ENCODE peak calls at places on chromosomes 1 and 21, in ten cellular contexts. O is neural progenitor cell; C is uterus; H is fibroblast of lung; W is left lung; K is OCI-LY7; Q is A549; X is ovary; V is CD8-positive, alpha-beta T cell; N is right atrium auricular region. U is an unnamed sample. For H3K4me1, the result is how much of the 10 kb centered on the place peaks cover.

GRCh38 chr1:8736927-8737326 is 80.5 kb downstream of the RERE start:
- DNase-seq in O (no peak), C (no peak), H (peak), W (no peak), K (no peak), Q (no peak), X (no peak), V (no peak), N (no peak), U (no peak)

GRCh38 chr1:20080441-20081330 is 10.7 kb downstream of the PLA2G5 start:
- DNase-seq in O (no peak), C (no peak), H (no peak), W (no peak), K (peak), Q (no peak), X (no peak), V (no peak), N (no peak), U (no peak)

GRCh38 chr1:110196917-110197782 is 13.0 kb upstream of the KCNC4 start:
- DNase-seq in O (peak), C (no peak), H (no peak), W (no peak), K (peak), Q (peak), X (no peak), V (peak), N (no peak), U (no peak)

GRCh38 chr1:103056423-103056822 is 51.9 kb downstream of the COL11A1 start:
- DNase-seq in O (no peak), C (no peak), H (no peak), W (no peak), K (no peak), Q (no peak), X (no peak), V (no peak), N (no peak), U (no peak)

GRCh38 chr1:40689737-40690136 is 1.8 kb upstream of the NFYC start:
- DNase-seq in O (no peak), C (no peak), H (no peak), W (no peak), K (no peak), Q (no peak), X (no peak), V (no peak), N (no peak), U (no peak)

GRCh38 chr1:113966013-113966412 is 13.3 kb upstream of the OLFML3 start:
- DNase-seq in O (no peak), C (no peak), H (peak), W (no peak), K (no peak), Q (no peak), X (no peak), V (no peak), N (no peak), U (no peak)

GRCh38 chr21:45471229-45472052 is 66.5 kb downstream of the COL18A1 start:
- DNase-seq in O (no peak), C (peak), H (peak), W (peak), K (no peak), Q (peak), X (peak), V (no peak), N (peak), U (no peak)

GRCh38 chr1:209527993-209528392 is 55.5 kb upstream of the CAMK1G start:
- DNase-seq in O (no peak), C (no peak), H (peak), W (no peak), K (no peak), Q (peak), X (no peak), V (no peak), N (no peak), U (no peak)

GRCh38 chr1:63537940-63538339 is 14.6 kb downstream of the EFCAB7 start:
- DNase-seq in O (no peak), C (no peak), H (no peak), W (no peak), K (peak), Q (no peak), X (no peak), V (no peak), N (no peak), U (no peak)

GRCh38 chr1:93000751-93001175 is 39.5 kb upstream of the DIPK1A start:
- DNase-seq in O (peak), C (no peak), H (peak), W (no peak), K (no peak), Q (no peak), X (no peak), V (no peak), N (no peak), U (no peak)

GRCh38 chr1:160547371-160547901 is 24.4 kb upstream of the SLAMF6 start:
- DNase-seq in O (no peak), C (no peak), H (no peak), W (no peak), K (no peak), Q (no peak), X (no peak), V (no peak), N (no peak), U (no peak)

GRCh38 chr1:55368698-55369097 is 153.5 kb upstream of the USP24 start:
- DNase-seq in O (no peak), C (no peak), H (no peak), W (no peak), K (no peak), Q (no peak), X (no peak), V (no peak), N (no peak), U (no peak)

GRCh38 chr1:24554714-24555113 is 1.2 kb upstream of the NCMAP start:
- DNase-seq in O (no peak), C (no peak), H (no peak), W (no peak), K (no peak), Q (no peak), X (no peak), V (no peak), N (no peak), U (no peak)

GRCh38 chr1:33098371-33098770 is 17.4 kb downstream of the AZIN2 start:
- DNase-seq in O (no peak), C (no peak), H (peak), W (no peak), K (no peak), Q (no peak), X (no peak), V (no peak), N (no peak), U (no peak)

GRCh38 chr1:203088441-203088840 is 2.6 kb upstream of the MYOG start:
- DNase-seq in O (no peak), C (no peak), H (no peak), W (no peak), K (no peak), Q (no peak), X (no peak), V (no peak), N (peak), U (no peak)

GRCh38 chr1:115302390-115302961 is 35.6 kb downstream of the NGF start:
- DNase-seq in O (peak), C (peak), H (peak), W (no peak), K (no peak), Q (no peak), X (peak), V (no peak), N (peak), U (no peak)

GRCh38 chr1:115140442-115141144 is 51.3 kb upstream of the TSPAN2 start:
- DNase-seq in O (no peak), C (no peak), H (no peak), W (no peak), K (no peak), Q (no peak), X (no peak), V (no peak), N (no peak), U (no peak)

GRCh38 chr1:33388989-33389771 is 41.7 kb downstream of the PHC2 start:
- DNase-seq in O (no peak), C (no peak), H (peak), W (no peak), K (no peak), Q (no peak), X (peak), V (no peak), N (no peak), U (no peak)

GRCh38 chr1:42939216-42939615 is 19.5 kb downstream of the SLC2A1 start:
- DNase-seq in O (no peak), C (no peak), H (no peak), W (no peak), K (no peak), Q (peak), X (no peak), V (no peak), N (no peak), U (no peak)

GRCh38 chr1:86741947-86742572 is 37.7 kb downstream of the SH3GLB1 start:
- DNase-seq in O (peak), C (no peak), H (no peak), W (no peak), K (peak), Q (peak), X (no peak), V (peak), N (no peak), U (no peak)

GRCh38 chr1:23023174-23023573 is 3.9 kb downstream of the KDM1A start:
- DNase-seq in O (no peak), C (no peak), H (no peak), W (no peak), K (no peak), Q (no peak), X (no peak), V (no peak), N (no peak), U (no peak)

GRCh38 chr1:23027352-23027907 is 8.2 kb downstream of the KDM1A start:
- DNase-seq in O (peak), C (no peak), H (no peak), W (no peak), K (no peak), Q (no peak), X (no peak), V (no peak), N (no peak), U (no peak)

GRCh38 chr1:23029337-23029736 is 10.1 kb downstream of the KDM1A start:
- DNase-seq in O (no peak), C (no peak), H (no peak), W (no peak), K (no peak), Q (no peak), X (no peak), V (no peak), N (no peak), U (no peak)

GRCh38 chr1:23021834-23022233 is 2.6 kb downstream of the KDM1A start:
- DNase-seq in O (no peak), C (no peak), H (no peak), W (no peak), K (no peak), Q (no peak), X (no peak), V (no peak), N (no peak), U (no peak)

GRCh38 chr1:23026573-23026972 is 7.3 kb downstream of the KDM1A start:
- DNase-seq in O (no peak), C (no peak), H (no peak), W (no peak), K (no peak), Q (no peak), X (no peak), V (no peak), N (no peak), U (no peak)
- H3K4me3 ChIP-seq in O (no peak), C (no peak), H (no peak), W (no peak), K (no peak), Q (no peak), X (no peak), V (no peak), N (no peak), U (no peak)

GRCh38 chr1:153921080-153921802 is 1.5 kb downstream of the GATAD2B start:
- DNase-seq in O (no peak), C (no peak), H (no peak), W (no peak), K (no peak), Q (no peak), X (no peak), V (no peak), N (no peak), U (no peak)

GRCh38 chr1:153922838-153923652 is at the start of gene GATAD2B:
- DNase-seq in O (peak), C (peak), H (peak), W (peak), K (peak), Q (peak), X (peak), V (peak), N (peak), U (peak)

GRCh38 chr1:153922076-153922837 is 515 bp downstream of the GATAD2B start:
- DNase-seq in O (peak), C (peak), H (no peak), W (no peak), K (peak), Q (no peak), X (peak), V (no peak), N (no peak), U (peak)

GRCh38 chr1:153921803-153922075 is 1.0 kb downstream of the GATAD2B start:
- DNase-seq in O (no peak), C (no peak), H (peak), W (no peak), K (peak), Q (no peak), X (no peak), V (no peak), N (no peak), U (no peak)

GRCh38 chr1:153919879-153920852 is 2.6 kb downstream of the GATAD2B start:
- DNase-seq in O (peak), C (no peak), H (peak), W (no peak), K (peak), Q (peak), X (no peak), V (no peak), N (no peak), U (no peak)
- TF ChIP-seq CTCF in O (no peak), C (no peak), H (peak), W (no peak), K (peak), Q (no peak), X (no peak), V (peak), N (peak), U (no peak)

GRCh38 chr1:211579434-211580302 is 707 bp upstream of the SLC30A1 start:
- DNase-seq in O (peak), C (peak), H (peak), W (peak), K (peak), Q (peak), X (peak), V (peak), N (peak), U (peak)

GRCh38 chr1:211577277-211577825 is 1.6 kb downstream of the SLC30A1 start:
- DNase-seq in O (no peak), C (no peak), H (no peak), W (no peak), K (no peak), Q (no peak), X (no peak), V (no peak), N (no peak), U (no peak)

GRCh38 chr1:211577826-211578639 is 928 bp downstream of the SLC30A1 start:
- DNase-seq in O (peak), C (peak), H (peak), W (peak), K (peak), Q (peak), X (peak), V (peak), N (peak), U (peak)

GRCh38 chr1:211580303-211580687 is 1.3 kb upstream of the SLC30A1 start:
- DNase-seq in O (peak), C (no peak), H (no peak), W (no peak), K (no peak), Q (no peak), X (peak), V (no peak), N (no peak), U (no peak)

DNA sequence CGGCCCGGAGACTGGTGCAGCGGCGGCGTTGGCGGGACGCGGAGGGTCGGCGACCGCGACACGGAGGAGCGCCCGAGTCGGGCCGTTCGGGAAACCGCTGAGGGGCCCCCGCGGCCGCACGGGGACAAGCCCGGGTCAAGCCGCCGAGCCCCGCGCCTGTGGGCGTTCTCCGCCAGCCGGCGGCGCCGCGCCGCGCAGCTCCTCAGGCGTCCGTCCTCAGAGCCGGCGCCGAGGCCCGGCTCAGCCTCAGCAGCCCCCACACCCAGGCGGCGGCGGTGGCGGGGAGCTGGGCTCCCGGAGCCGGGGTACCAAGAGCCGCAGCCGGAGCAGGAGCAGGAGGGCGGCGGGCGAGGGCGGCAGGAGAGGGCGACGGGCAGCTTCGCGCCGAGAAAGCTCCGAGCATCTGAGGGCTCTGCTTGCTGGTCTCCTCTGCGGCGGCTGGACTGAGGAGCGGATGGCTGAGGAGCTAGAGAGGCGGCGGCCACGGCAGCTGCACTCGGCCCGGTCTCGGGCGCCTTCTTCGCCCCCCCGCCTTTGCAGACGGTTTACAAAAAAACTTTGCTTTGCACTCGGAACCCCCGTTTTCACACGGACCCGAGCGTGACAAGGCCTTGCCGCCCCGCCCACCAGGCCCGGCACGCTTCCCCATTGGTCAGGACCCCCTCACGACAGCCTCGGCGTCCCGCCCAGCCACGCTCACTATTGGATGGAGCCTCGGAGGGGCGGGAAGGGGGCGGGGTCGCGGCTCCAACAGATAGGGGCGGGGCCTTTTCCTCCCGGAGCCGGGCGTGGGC is at the start of gene SLC30A1:
- DNase-seq in O (peak), C (peak), H (peak), W (peak), K (peak), Q (peak), X (peak), V (peak), N (peak), U (peak)
- H3K4me1 ChIP-seq in O (under half), C (under half), H (under half), W (half or more), K (under half), Q (under half), X (under half), V (under half), N (under half), U (half or more)

GRCh38 chr1:66300986-66301451 is 232.9 kb upstream of the SGIP1 start:
- DNase-seq in O (no peak), C (no peak), H (peak), W (no peak), K (no peak), Q (no peak), X (no peak), V (no peak), N (no peak), U (no peak)
- H3K4me3 ChIP-seq in O (no peak), C (no peak), H (no peak), W (peak), K (no peak), Q (no peak), X (no peak), V (no peak), N (no peak), U (peak)

GRCh38 chr1:45011837-45012638 is at the start of gene UROD:
- DNase-seq in O (peak), C (peak), H (peak), W (peak), K (peak), Q (peak), X (peak), V (peak), N (peak), U (peak)

GRCh38 chr1:45010855-45011811 is at the start of gene HECTD3:
- DNase-seq in O (peak), C (peak), H (peak), W (peak), K (peak), Q (peak), X (peak), V (peak), N (peak), U (peak)

GRCh38 chr1:45009296-45009865 is 1.7 kb downstream of the HECTD3 start:
- DNase-seq in O (no peak), C (no peak), H (no peak), W (no peak), K (no peak), Q (no peak), X (no peak), V (no peak), N (no peak), U (no peak)

GRCh38 chr1:45008516-45008915 is 2.6 kb downstream of the HECTD3 start:
- DNase-seq in O (no peak), C (no peak), H (no peak), W (no peak), K (no peak), Q (no peak), X (no peak), V (no peak), N (no peak), U (no peak)

DNA sequence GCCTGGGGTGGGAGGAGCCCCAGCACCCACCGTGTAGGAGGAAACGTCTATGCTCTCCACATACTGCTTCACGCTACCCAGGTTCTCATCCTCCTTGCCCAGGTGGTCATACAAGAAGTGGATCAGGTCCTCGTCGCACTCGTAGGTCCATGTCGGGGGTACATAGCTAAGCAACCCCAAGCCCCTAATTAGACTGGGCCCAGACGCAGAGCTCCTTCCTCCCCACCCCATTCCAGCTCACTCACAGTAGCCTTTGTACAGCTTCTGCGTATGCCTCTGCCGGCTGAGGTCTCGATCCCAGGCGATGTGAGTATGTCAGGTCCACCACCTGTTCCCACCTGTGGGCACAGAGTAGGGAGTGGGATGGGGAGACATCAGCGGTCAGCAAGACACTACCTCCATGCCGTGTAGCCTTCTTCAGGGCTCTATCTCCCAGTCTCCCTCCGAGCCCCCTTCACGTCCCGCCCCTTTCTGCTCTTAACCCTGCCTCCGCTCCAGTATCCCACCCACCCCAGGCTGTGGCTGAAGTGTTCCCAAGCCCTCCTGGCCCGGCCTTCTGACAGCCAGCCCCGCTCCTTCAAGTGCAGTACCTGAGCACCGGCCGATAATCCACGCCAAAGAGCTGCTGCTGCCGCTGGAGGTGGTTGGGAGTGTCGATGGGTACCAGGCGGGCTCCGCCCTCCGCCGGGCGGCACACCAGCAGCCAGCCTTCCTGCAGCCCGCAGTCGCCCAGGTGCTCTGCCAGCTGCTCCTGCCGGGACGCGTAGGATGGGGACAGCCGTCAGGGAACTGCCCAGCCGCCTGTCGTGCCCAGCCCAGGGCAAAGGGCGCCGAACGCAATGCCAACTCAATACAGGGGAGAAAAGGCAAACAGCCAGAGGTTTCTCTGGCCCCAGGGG is 919 bp downstream of the HECTD3 start:
- DNase-seq in O (no peak), C (no peak), H (no peak), W (peak), K (peak), Q (no peak), X (no peak), V (peak), N (peak), U (peak)
- TF ChIP-seq CTCF in O (no peak), C (no peak), H (no peak), W (no peak), K (no peak), Q (no peak), X (no peak), V (no peak), N (no peak), U (no peak)

U was measured in lower lobe of right lung.